ENCODE peak calls at places on chromosome 6, in five cellular contexts. W, G, O, T and C are unnamed samples.

GRCh38 chr6:39964530-39964929 is 30.3 kb upstream of the MOCS1 start:
- DNase-seq in O (no peak), T (no peak), W (no peak), G (no peak), C (no peak)

GRCh38 chr6:74087898-74088297 is 391.9 kb downstream of the CD109 start:
- DNase-seq in G (no peak), O (no peak), W (peak), T (no peak), C (no peak)

GRCh38 chr6:10431423-10432164 is 16.7 kb upstream of the TFAP2A start:
- DNase-seq in W (no peak), O (no peak), T (no peak), G (no peak), C (no peak)

GRCh38 chr6:38179300-38179699 is 359.8 kb downstream of the ZFAND3 start:
- DNase-seq in W (no peak), T (no peak), G (no peak), O (no peak), C (no peak)

GRCh38 chr6:47000842-47001241 is 41.3 kb downstream of the ADGRF1 start:
- DNase-seq in G (no peak), O (no peak), W (no peak), T (no peak), C (peak)

GRCh38 chr6:72890671-72891070 is 268.8 kb downstream of the KCNQ5 start:
- DNase-seq in G (no peak), W (no peak), T (no peak), O (no peak), C (no peak)

GRCh38 chr6:152950240-152950639 is 32.6 kb downstream of the FBXO5 start:
- DNase-seq in G (no peak), O (no peak), W (no peak), T (no peak), C (no peak)

GRCh38 chr6:52931351-52931750 is 21.9 kb upstream of the GSTA3 start:
- DNase-seq in G (no peak), T (no peak), W (no peak), O (no peak), C (no peak)

GRCh38 chr6:125764105-125764671 is 14.8 kb downstream of the HEY2 start:
- DNase-seq in G (no peak), T (no peak), O (no peak), W (no peak), C (no peak)

GRCh38 chr6:18207438-18207837 is 52.2 kb downstream of the KDM1B start:
- DNase-seq in G (no peak), O (no peak), W (no peak), T (no peak), C (no peak)
- TF ChIP-seq JUND in G (no peak), O (no peak), W (no peak), T (no peak), C (no peak)

GRCh38 chr6:109379706-109380105 is 2.6 kb downstream of the CD164 start:
- DNase-seq in W (no peak), O (no peak), T (no peak), G (no peak), C (no peak)
- TF ChIP-seq JUND in W (no peak), O (no peak), T (no peak), G (no peak), C (no peak)

DNA sequence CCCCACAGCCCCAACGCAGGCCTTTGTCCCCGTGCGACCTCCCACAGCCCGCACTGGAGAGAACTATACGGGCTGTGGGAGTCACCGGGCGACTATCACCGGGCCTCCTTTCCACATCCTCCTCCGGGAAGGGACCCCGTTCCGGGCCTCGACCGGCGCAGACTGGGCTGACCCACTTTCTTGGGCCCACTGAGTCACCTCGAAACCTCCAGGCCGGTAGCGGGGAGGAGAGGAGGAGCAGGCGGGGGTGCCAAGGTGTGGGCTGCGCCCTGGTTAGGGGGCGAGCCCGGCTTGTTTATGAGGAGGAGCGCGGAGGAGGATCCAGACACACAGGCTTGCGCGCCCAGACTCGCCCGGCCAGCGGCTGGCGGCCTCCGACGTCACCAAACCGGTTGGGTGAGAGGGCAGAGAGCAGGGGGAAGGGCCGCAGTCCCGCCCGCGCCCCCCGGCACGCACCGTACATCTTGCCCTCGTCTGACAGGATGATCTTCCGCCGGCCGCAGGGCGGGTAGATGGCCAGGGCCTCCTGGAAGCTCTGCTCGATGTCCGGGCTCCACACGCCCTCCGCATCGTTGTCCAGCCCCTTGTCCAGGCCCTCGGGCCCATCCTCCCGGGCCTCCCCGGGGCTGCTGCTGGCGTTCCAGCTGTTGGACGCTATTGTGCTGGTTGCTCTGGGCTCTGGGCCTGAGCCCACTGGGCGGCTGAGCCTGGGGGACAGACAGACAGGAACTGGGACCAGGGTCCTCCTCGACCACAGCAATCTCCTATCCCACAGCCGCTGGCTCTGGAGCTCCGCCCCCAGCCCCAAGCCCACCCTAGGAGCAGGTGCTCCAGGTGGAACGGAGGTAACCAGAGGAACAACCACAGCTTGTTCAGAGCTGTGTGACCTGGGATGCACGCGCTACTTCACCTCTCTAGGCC is 10.6 kb downstream of the TEAD3 start:
- DNase-seq in O (peak), T (no peak), G (no peak), W (no peak), C (peak)
- TF ChIP-seq JUND in O (no peak), T (no peak), G (peak), W (no peak), C (no peak)

GRCh38 chr6:167660944-167661343 is 165.8 kb upstream of the AFDN start:
- DNase-seq in G (no peak), O (no peak), W (no peak), T (no peak), C (no peak)
- TF ChIP-seq JUND in G (no peak), O (no peak), W (no peak), T (no peak), C (no peak)

GRCh38 chr6:35495258-35496035 is 1.4 kb downstream of the TEAD3 start:
- DNase-seq in O (no peak), W (no peak), G (no peak), T (no peak), C (no peak)

GRCh38 chr6:35498407-35499045 is 1.6 kb upstream of the TEAD3 start:
- DNase-seq in O (no peak), W (no peak), T (no peak), G (no peak), C (no peak)

GRCh38 chr6:35497571-35498406 is 910 bp upstream of the TEAD3 start:
- DNase-seq in W (no peak), G (no peak), T (peak), O (peak), C (no peak)

GRCh38 chr6:35496036-35496850 is 636 bp downstream of the TEAD3 start:
- DNase-seq in T (peak), W (no peak), G (no peak), O (peak), C (peak)

DNA sequence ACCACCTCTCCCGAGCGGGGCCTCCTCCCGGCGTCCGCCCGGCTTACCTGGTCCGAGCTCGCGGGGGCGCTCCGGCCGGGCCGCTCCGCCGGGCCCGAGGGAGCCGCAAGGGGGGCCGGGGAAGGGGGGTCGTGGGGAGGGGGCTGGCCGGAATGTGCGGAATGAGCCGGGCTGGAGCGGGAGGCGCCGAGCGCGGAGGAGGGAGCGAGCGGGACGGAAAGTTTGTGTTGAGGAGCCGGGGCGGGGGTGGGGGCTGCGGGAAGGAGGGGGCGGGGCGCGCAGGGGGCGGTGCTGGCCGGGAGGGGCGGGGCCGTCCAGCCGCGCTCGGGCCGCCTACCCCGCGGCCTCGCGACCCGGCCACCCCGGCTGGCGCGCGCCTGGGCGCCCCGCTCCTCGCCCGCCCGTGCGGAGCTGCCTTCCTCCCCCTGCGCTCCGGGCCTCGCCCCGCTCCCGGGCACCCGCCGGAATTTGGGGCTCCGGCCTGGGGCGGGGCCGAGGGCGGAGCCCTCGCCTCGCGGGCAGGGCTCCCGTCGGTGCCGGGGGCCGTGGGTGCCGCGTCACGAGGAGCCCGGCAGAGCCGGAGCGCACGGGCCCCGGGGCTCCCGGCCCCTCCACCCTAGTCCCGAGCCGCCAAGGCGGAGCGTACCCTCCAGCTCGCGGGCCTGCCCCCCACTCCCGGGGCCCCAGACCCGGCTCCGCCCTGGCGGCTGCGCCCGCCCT is at the start of gene TEAD3:
- DNase-seq in W (no peak), O (peak), T (peak), G (no peak), C (peak)
- TF ChIP-seq JUND in W (no peak), O (no peak), T (no peak), G (no peak), C (no peak)

DNA sequence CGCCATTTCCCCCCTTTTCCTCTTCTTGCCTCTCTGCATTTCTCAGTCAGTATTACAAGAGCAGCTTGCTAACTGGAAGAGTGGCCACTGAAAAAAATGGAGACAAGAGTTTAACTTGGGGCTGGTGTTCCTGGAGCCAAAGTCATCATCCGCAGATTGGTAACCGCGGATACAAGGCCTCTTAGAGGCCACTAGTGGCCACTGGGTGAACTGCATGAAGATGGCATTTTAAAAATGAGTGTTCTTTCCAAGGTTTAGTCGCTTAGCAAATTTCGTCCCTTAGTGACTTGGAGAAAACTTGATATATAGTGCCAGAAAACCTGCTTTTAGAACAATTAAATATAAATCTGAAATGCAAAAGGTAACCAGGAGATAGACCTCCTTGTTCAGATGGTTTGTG is 4.8 kb downstream of the F13A1 start:
- DNase-seq in O (peak), W (peak), G (no peak), T (peak), C (peak)
- TF ChIP-seq JUND in O (no peak), W (no peak), G (no peak), T (no peak), C (no peak)

GRCh38 chr6:34011298-34011697 is 134.6 kb downstream of the GRM4 start:
- DNase-seq in W (no peak), G (no peak), O (no peak), T (no peak), C (no peak)

GRCh38 chr6:34018026-34018425 is 127.9 kb downstream of the GRM4 start:
- DNase-seq in T (no peak), G (no peak), W (no peak), O (no peak), C (no peak)

GRCh38 chr6:34018961-34019606 is 126.8 kb downstream of the GRM4 start:
- DNase-seq in W (no peak), T (no peak), G (no peak), O (no peak), C (no peak)

GRCh38 chr6:34017106-34017805 is 128.6 kb downstream of the GRM4 start:
- DNase-seq in O (no peak), T (no peak), W (no peak), G (no peak), C (no peak)

DNA sequence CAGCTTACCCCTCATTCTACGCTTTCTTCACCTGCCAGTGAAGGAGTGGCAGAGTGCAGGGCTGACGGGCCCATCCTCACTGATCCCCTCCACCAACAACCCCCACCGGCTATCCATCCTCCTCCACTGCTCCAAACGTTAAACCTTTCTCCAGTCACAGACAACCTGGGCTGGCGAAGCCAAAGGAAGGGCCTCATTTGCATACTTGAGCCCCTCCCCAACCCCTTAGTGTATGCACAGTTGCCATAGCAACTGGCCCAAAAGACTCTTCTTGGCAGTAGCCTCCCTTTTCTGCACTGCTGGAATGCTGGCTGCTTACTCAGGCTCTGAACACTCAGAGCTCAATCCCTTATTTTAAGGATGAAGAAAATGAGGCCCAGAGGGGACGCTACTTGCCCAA is 130.3 kb downstream of the GRM4 start:
- DNase-seq in O (no peak), W (no peak), G (no peak), T (no peak), C (no peak)
- TF ChIP-seq JUND in O (no peak), W (no peak), G (no peak), T (no peak), C (no peak)